ENCODE peak calls at places on chromosomes 12 and 14, in seven cellular contexts. R is GM19239; P is NCI-H1417; M is BJ; I is OCI-M1; B is activated naive CD4-positive, alpha-beta T cell; L is mesendoderm. E is an unnamed sample.

GRCh38 chr14:76868453-76869170 is 42.4 kb downstream of the LRRC74A start:
- DNase-seq in R (no peak), P (no peak), M (no peak), I (no peak), B (no peak), L (no peak), E (no peak)

GRCh38 chr12:92074889-92075288 is 70.8 kb downstream of the BTG1 start:
- DNase-seq in R (no peak), P (no peak), M (no peak), I (no peak), B (no peak), L (no peak), E (no peak)

GRCh38 chr12:92552412-92553108 is 150.2 kb upstream of the PLEKHG7 start:
- DNase-seq in R (no peak), P (no peak), M (no peak), I (no peak), B (no peak), L (no peak), E (no peak)

GRCh38 chr12:67710582-67710981 is 62.0 kb downstream of the DYRK2 start:
- DNase-seq in R (peak; percentile 9), P (no peak), M (peak; percentile 18), I (peak; percentile 31), B (no peak), L (no peak), E (peak; percentile 23)

GRCh38 chr12:115597157-115597712 is 680.3 kb downstream of the MED13L start:
- DNase-seq in R (no peak), P (no peak), M (peak; percentile 37), I (peak; percentile 16), B (no peak), L (peak; percentile 54), E (peak; percentile 83)

GRCh38 chr14:93028724-93029076 is 87.0 kb downstream of the ITPK1 start:
- DNase-seq in R (no peak), P (no peak), M (no peak), I (no peak), B (no peak), L (no peak), E (no peak)

GRCh38 chr14:23078692-23079116 is 16.2 kb downstream of the ACIN1 start:
- DNase-seq in R (no peak), P (no peak), M (peak; percentile 91), I (no peak), B (no peak), L (peak; percentile 68), E (peak; percentile 92)

GRCh38 chr12:77294016-77294415 is 228.6 kb upstream of the E2F7 start:
- DNase-seq in R (no peak), P (no peak), M (no peak), I (no peak), B (no peak), L (no peak), E (peak; percentile 35)

GRCh38 chr14:91330846-91331245 is 86.3 kb upstream of the GPR68 start:
- DNase-seq in R (no peak), P (no peak), M (no peak), I (no peak), B (no peak), L (no peak), E (no peak)

GRCh38 chr12:52285851-52286530 is 5.3 kb downstream of the KRT81 start:
- DNase-seq in R (no peak), P (no peak), M (no peak), I (no peak), B (no peak), L (no peak), E (no peak)

GRCh38 chr14:29926228-29926627 is 1.4 kb downstream of the PRKD1 start:
- DNase-seq in R (no peak), P (peak; percentile 69), M (no peak), I (no peak), B (no peak), L (peak; percentile 77), E (no peak)

GRCh38 chr14:66651536-66652220 is 143.7 kb downstream of the GPHN start:
- DNase-seq in R (no peak), P (no peak), M (no peak), I (no peak), B (no peak), L (no peak), E (no peak)

GRCh38 chr14:98889107-98889835 is 382.7 kb downstream of the BCL11B start:
- DNase-seq in R (no peak), P (no peak), M (no peak), I (no peak), B (no peak), L (peak; percentile 64), E (no peak)

E was measured in MCF 10A.